ENCODE peak calls at places on chromosomes 2 and 18, in nine cellular contexts. One of them, this sample, is unnamed.
A peak's percentile ranks its signal among the peaks of the same experiment; 100 is the strongest.

GRCh38 chr18:9619545-9619944 is 5.2 kb upstream of the PPP4R1 start:
- DNase-seq in stomach: no peak
- DNase-seq in pancreas: no peak
- DNase-seq in hepatocyte: no peak
- DNase-seq in SJSA1: peak; percentile 58
- DNase-seq in GM23248: peak; percentile 80
- DNase-seq in right lobe of liver: no peak
- DNase-seq in testis: no peak
- DNase-seq in suprapubic skin: no peak
- DNase-seq in this sample: no peak

GRCh38 chr2:119248311-119248710 is 24.7 kb downstream of the STEAP3 start:
- DNase-seq in right lobe of liver: no peak
- DNase-seq in hepatocyte: no peak
- DNase-seq in SJSA1: peak; percentile 50
- DNase-seq in testis: no peak
- DNase-seq in pancreas: no peak
- DNase-seq in stomach: peak; percentile 9
- DNase-seq in suprapubic skin: no peak
- DNase-seq in GM23248: peak; percentile 89
- DNase-seq in this sample: no peak

GRCh38 chr2:101995019-101995418 is 3.3 kb downstream of the IL1R2 start:
- DNase-seq in right lobe of liver: no peak
- DNase-seq in GM23248: no peak
- DNase-seq in pancreas: no peak
- DNase-seq in suprapubic skin: no peak
- DNase-seq in SJSA1: no peak
- DNase-seq in hepatocyte: no peak
- DNase-seq in testis: no peak
- DNase-seq in stomach: no peak
- DNase-seq in this sample: no peak

GRCh38 chr2:224444011-224444410 is 42.1 kb upstream of the FAM124B start:
- DNase-seq in testis: no peak
- DNase-seq in pancreas: no peak
- DNase-seq in SJSA1: peak; percentile 50
- DNase-seq in hepatocyte: no peak
- DNase-seq in suprapubic skin: no peak
- DNase-seq in right lobe of liver: no peak
- DNase-seq in stomach: no peak
- DNase-seq in GM23248: no peak
- DNase-seq in this sample: no peak

GRCh38 chr18:9876867-9877654 is 8.7 kb upstream of the TXNDC2 start:
- DNase-seq in GM23248: peak; percentile 89
- DNase-seq in testis: peak; percentile 80
- DNase-seq in suprapubic skin: no peak
- DNase-seq in stomach: no peak
- DNase-seq in hepatocyte: peak; percentile 88
- DNase-seq in SJSA1: peak; percentile 77
- DNase-seq in pancreas: peak; percentile 28
- DNase-seq in right lobe of liver: no peak
- DNase-seq in this sample: no peak

GRCh38 chr2:201357216-201357615 is at the start of gene FLACC1:
- DNase-seq in SJSA1: no peak
- DNase-seq in right lobe of liver: no peak
- DNase-seq in suprapubic skin: no peak
- DNase-seq in hepatocyte: peak; percentile 69
- DNase-seq in pancreas: peak; percentile 44
- DNase-seq in GM23248: peak; percentile 51
- DNase-seq in stomach: no peak
- DNase-seq in testis: no peak
- DNase-seq in this sample: peak; percentile 32

GRCh38 chr2:216109962-216110614 is 940 bp downstream of the XRCC5 start:
- DNase-seq in SJSA1: no peak
- DNase-seq in testis: no peak
- DNase-seq in suprapubic skin: no peak
- DNase-seq in stomach: no peak
- DNase-seq in right lobe of liver: no peak
- DNase-seq in GM23248: peak; percentile 76
- DNase-seq in pancreas: no peak
- DNase-seq in hepatocyte: peak; percentile 56
- DNase-seq in this sample: no peak

GRCh38 chr2:174336403-174337336 is 1.9 kb downstream of the SP9 start:
- DNase-seq in SJSA1: no peak
- DNase-seq in pancreas: peak; percentile 43
- DNase-seq in suprapubic skin: no peak
- DNase-seq in testis: no peak
- DNase-seq in hepatocyte: peak; percentile 71
- DNase-seq in stomach: no peak
- DNase-seq in GM23248: no peak
- DNase-seq in right lobe of liver: no peak
- DNase-seq in this sample: peak; percentile 50

GRCh38 chr18:37306420-37306819 is 259.2 kb downstream of the CELF4 start:
- DNase-seq in testis: no peak
- DNase-seq in right lobe of liver: no peak
- DNase-seq in SJSA1: no peak
- DNase-seq in suprapubic skin: no peak
- DNase-seq in hepatocyte: no peak
- DNase-seq in stomach: no peak
- DNase-seq in pancreas: no peak
- DNase-seq in GM23248: no peak
- DNase-seq in this sample: peak; percentile 72

GRCh38 chr2:15560404-15560987 is 638 bp downstream of the NBAS start:
- DNase-seq in right lobe of liver: peak; percentile 27
- DNase-seq in hepatocyte: peak; percentile 61
- DNase-seq in SJSA1: no peak
- DNase-seq in suprapubic skin: no peak
- DNase-seq in testis: peak; percentile 57
- DNase-seq in stomach: no peak
- DNase-seq in GM23248: peak; percentile 81
- DNase-seq in pancreas: no peak
- DNase-seq in this sample: peak; percentile 10

GRCh38 chr2:234980476-234981187 is 28.8 kb downstream of the SH3BP4 start:
- DNase-seq in stomach: peak; percentile 74
- DNase-seq in pancreas: peak; percentile 52
- DNase-seq in SJSA1: no peak
- DNase-seq in testis: peak; percentile 67
- DNase-seq in hepatocyte: peak; percentile 50
- DNase-seq in suprapubic skin: no peak
- DNase-seq in right lobe of liver: peak; percentile 60
- DNase-seq in GM23248: no peak
- DNase-seq in this sample: peak; percentile 68

GRCh38 chr2:117407746-117408145 is 406.7 kb upstream of the DDX18 start:
- DNase-seq in stomach: no peak
- DNase-seq in SJSA1: no peak
- DNase-seq in testis: no peak
- DNase-seq in suprapubic skin: no peak
- DNase-seq in pancreas: no peak
- DNase-seq in hepatocyte: no peak
- DNase-seq in right lobe of liver: no peak
- DNase-seq in GM23248: no peak
- DNase-seq in this sample: no peak

GRCh38 chr2:197170137-197170682 is 140.4 kb downstream of the ANKRD44 start:
- DNase-seq in suprapubic skin: no peak
- DNase-seq in hepatocyte: no peak
- DNase-seq in stomach: no peak
- DNase-seq in SJSA1: no peak
- DNase-seq in right lobe of liver: no peak
- DNase-seq in GM23248: peak; percentile 66
- DNase-seq in testis: no peak
- DNase-seq in pancreas: no peak
- DNase-seq in this sample: no peak

GRCh38 chr18:34542625-34543024 is 167.5 kb upstream of the DTNA start:
- DNase-seq in SJSA1: no peak
- DNase-seq in suprapubic skin: no peak
- DNase-seq in pancreas: no peak
- DNase-seq in right lobe of liver: no peak
- DNase-seq in testis: no peak
- DNase-seq in stomach: no peak
- DNase-seq in GM23248: no peak
- DNase-seq in hepatocyte: no peak
- DNase-seq in this sample: no peak

GRCh38 chr2:47194410-47194809 is 39.3 kb upstream of the STPG4 start:
- DNase-seq in stomach: no peak
- DNase-seq in suprapubic skin: no peak
- DNase-seq in hepatocyte: no peak
- DNase-seq in pancreas: no peak
- DNase-seq in SJSA1: no peak
- DNase-seq in GM23248: peak; percentile 7
- DNase-seq in right lobe of liver: no peak
- DNase-seq in testis: no peak
- DNase-seq in this sample: no peak

GRCh38 chr2:47189635-47190034 is 34.5 kb upstream of the STPG4 start:
- DNase-seq in hepatocyte: no peak
- DNase-seq in right lobe of liver: no peak
- DNase-seq in pancreas: no peak
- DNase-seq in testis: no peak
- DNase-seq in stomach: no peak
- DNase-seq in SJSA1: peak; percentile 78
- DNase-seq in GM23248: peak; percentile 95
- DNase-seq in suprapubic skin: no peak
- DNase-seq in this sample: no peak

GRCh38 chr2:47193607-47194006 is 38.5 kb upstream of the STPG4 start:
- DNase-seq in pancreas: no peak
- DNase-seq in SJSA1: no peak
- DNase-seq in stomach: no peak
- DNase-seq in GM23248: no peak
- DNase-seq in testis: no peak
- DNase-seq in hepatocyte: no peak
- DNase-seq in suprapubic skin: no peak
- DNase-seq in right lobe of liver: no peak
- DNase-seq in this sample: no peak

GRCh38 chr2:47187124-47187523 is 32.0 kb upstream of the STPG4 start:
- DNase-seq in SJSA1: no peak
- DNase-seq in pancreas: no peak
- DNase-seq in right lobe of liver: no peak
- DNase-seq in hepatocyte: no peak
- DNase-seq in testis: no peak
- DNase-seq in GM23248: no peak
- DNase-seq in stomach: no peak
- DNase-seq in suprapubic skin: no peak
- DNase-seq in this sample: no peak

DNA sequence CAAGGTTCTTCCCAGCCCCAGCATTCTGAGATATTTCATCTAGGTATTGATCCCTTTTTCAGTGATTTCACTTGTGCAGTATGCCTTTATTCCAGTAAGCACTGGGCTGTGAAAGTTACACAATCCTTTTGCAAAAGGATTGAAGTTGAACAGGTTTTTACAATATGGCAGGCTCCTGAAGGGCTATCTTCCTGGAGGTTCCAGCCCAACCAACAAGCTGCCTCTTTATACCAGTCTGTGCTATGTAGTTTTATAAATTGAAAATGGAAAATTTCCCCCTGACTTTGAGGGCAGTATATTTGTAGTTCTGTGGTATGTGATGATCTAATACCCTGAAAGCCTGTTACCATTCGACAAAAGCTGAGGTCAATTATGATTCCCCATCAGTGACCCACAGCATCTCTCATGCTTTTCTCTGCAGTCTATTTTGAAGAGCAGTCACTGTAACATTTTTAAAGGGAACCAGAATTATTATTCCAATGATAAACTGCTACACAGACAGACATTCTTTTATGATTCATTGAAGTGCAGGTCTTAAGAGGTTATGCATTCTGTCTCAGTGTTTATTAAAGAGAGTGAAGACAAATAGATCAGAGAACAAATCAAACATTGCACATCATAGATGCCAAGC is 35.2 kb upstream of the STPG4 start:
- DNase-seq in stomach: no peak
- DNase-seq in pancreas: no peak
- DNase-seq in GM23248: peak; percentile 71
- DNase-seq in hepatocyte: no peak
- DNase-seq in SJSA1: no peak
- DNase-seq in right lobe of liver: no peak
- DNase-seq in testis: no peak
- DNase-seq in suprapubic skin: no peak
- DNase-seq in this sample: no peak
- H3K27ac ChIP-seq in stomach: peak overlapping the region; percentile 60
- H3K27ac ChIP-seq in pancreas: peak overlapping the region; percentile 21
- H3K27ac ChIP-seq in GM23248: peak overlapping the region; percentile 86
- H3K27ac ChIP-seq in hepatocyte: peak overlapping the region; percentile 89
- H3K27ac ChIP-seq in SJSA1: peak overlapping the region; percentile 98
- H3K27ac ChIP-seq in right lobe of liver: no peak overlapping the region
- H3K27ac ChIP-seq in testis: no peak overlapping the region
- H3K27ac ChIP-seq in suprapubic skin: no peak overlapping the region
- H3K27ac ChIP-seq in this sample: no peak overlapping the region

GRCh38 chr2:95390881-95391321 is 11.6 kb upstream of the FAHD2A start:
- DNase-seq in pancreas: no peak
- DNase-seq in GM23248: no peak
- DNase-seq in suprapubic skin: no peak
- DNase-seq in hepatocyte: no peak
- DNase-seq in right lobe of liver: no peak
- DNase-seq in stomach: no peak
- DNase-seq in testis: no peak
- DNase-seq in SJSA1: no peak
- DNase-seq in this sample: no peak
- H3K4me1 ChIP-seq in pancreas: peaks cover 17% of the 10 kb centered on the region
- H3K4me1 ChIP-seq in GM23248: no peaks in the 10 kb centered on the region
- H3K4me1 ChIP-seq in suprapubic skin: peaks cover 17% of the 10 kb centered on the region
- H3K4me1 ChIP-seq in hepatocyte: no peaks in the 10 kb centered on the region
- H3K4me1 ChIP-seq in right lobe of liver: peaks cover 41% of the 10 kb centered on the region
- H3K4me1 ChIP-seq in stomach: peaks cover 13% of the 10 kb centered on the region
- H3K4me1 ChIP-seq in testis: peaks cover 39% of the 10 kb centered on the region
- H3K4me1 ChIP-seq in SJSA1: no peaks in the 10 kb centered on the region
- H3K4me1 ChIP-seq in this sample: peaks cover 2% of the 10 kb centered on the region

DNA sequence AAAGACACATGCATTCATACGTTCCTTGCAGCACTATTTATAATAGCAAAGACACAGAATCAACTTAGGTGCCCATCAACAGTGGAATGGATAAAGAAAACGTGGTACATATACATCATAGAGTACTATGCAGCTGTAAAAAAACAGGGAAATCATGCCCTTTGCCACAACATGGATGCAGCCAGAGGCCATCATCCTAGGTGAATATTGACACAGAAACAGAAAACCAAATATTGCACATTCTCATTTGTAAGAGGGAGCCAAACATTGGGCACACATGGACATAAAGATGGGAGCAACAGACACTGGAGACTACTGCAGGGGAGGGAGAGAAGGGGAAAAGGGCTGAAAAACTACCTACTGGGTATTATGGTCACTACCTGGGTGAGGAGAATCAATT is 73.5 kb downstream of the SESTD1 start:
- DNase-seq in suprapubic skin: no peak
- DNase-seq in stomach: no peak
- DNase-seq in hepatocyte: no peak
- DNase-seq in SJSA1: no peak
- DNase-seq in pancreas: no peak
- DNase-seq in testis: no peak
- DNase-seq in right lobe of liver: no peak
- DNase-seq in GM23248: no peak
- DNase-seq in this sample: no peak
- H3K9me3 ChIP-seq in suprapubic skin: no peaks in the 10 kb centered on the region
- H3K9me3 ChIP-seq in stomach: peaks cover 5% of the 10 kb centered on the region
- H3K9me3 ChIP-seq in hepatocyte: no peaks in the 10 kb centered on the region
- H3K9me3 ChIP-seq in SJSA1: peaks cover 6% of the 10 kb centered on the region
- H3K9me3 ChIP-seq in pancreas: no peaks in the 10 kb centered on the region
- H3K9me3 ChIP-seq in testis: no peaks in the 10 kb centered on the region
- H3K9me3 ChIP-seq in right lobe of liver: no peaks in the 10 kb centered on the region
- H3K9me3 ChIP-seq in GM23248: peaks cover 3% of the 10 kb centered on the region
- H3K9me3 ChIP-seq in this sample: no peaks in the 10 kb centered on the region

DNA sequence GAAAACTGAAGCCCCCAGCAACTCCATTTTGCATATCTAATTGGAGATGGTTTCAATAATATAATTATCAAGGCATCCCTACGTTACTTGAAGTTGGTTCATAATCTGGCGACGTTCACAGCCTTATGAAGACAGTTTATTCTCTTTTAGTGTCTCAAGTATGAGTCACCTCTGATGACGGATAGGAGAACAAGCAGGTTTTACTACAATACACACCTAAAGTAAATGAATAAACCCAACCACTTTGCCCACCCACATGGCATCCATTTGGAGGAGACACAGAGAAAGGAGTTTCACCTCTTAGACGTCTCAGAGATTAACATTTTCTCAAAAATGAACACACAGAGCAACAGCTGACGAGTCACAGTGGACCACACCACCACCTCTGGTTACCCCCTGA is 40.8 kb downstream of the BCL11A start:
- DNase-seq in GM23248: no peak
- DNase-seq in testis: no peak
- DNase-seq in right lobe of liver: no peak
- DNase-seq in SJSA1: no peak
- DNase-seq in hepatocyte: peak; percentile 61
- DNase-seq in pancreas: no peak
- DNase-seq in suprapubic skin: no peak
- DNase-seq in stomach: no peak
- DNase-seq in this sample: no peak
- H3K27ac ChIP-seq in GM23248: no peak overlapping the region
- H3K27ac ChIP-seq in testis: no peak overlapping the region
- H3K27ac ChIP-seq in right lobe of liver: no peak overlapping the region
- H3K27ac ChIP-seq in SJSA1: no peak overlapping the region
- H3K27ac ChIP-seq in hepatocyte: peak overlapping the region; percentile 93
- H3K27ac ChIP-seq in pancreas: no peak overlapping the region
- H3K27ac ChIP-seq in suprapubic skin: peak overlapping the region; percentile 59
- H3K27ac ChIP-seq in stomach: no peak overlapping the region
- H3K27ac ChIP-seq in this sample: no peak overlapping the region

This sample was measured in thyroid gland.